ENCODE peak calls at places on chromosome 11, in four cellular contexts. J is IMR-90, L is H1, W is H9. Y is an unnamed sample.
A peak's percentile ranks its signal among the peaks of the same experiment; 100 is the strongest.

GRCh38 chr11:129937592-129938238 is 42.3 kb upstream of the NFRKB start:
- DNase-seq in J (no peak), L (no peak), W (no peak), Y (peak; percentile 55)

GRCh38 chr11:100574894-100575769 is 112.0 kb upstream of the ARHGAP42 start:
- DNase-seq in J (peak; percentile 59), L (no peak), W (no peak), Y (peak; percentile 47)

GRCh38 chr11:64794526-64794925 is 8.5 kb downstream of the MAP4K2 start:
- DNase-seq in J (no peak), L (no peak), W (no peak), Y (no peak)

GRCh38 chr11:46649180-46649738 is 31.9 kb downstream of the ATG13 start:
- DNase-seq in J (peak; percentile 97), L (no peak), W (no peak), Y (peak; percentile 58)

GRCh38 chr11:2185324-2186085 is 13.9 kb upstream of the TH start:
- DNase-seq in J (no peak), L (no peak), W (no peak), Y (no peak)

GRCh38 chr11:5390210-5390609 is 6.6 kb downstream of the OR51M1 start:
- DNase-seq in J (no peak), L (no peak), W (no peak), Y (no peak)

GRCh38 chr11:117045196-117045595 is 53.0 kb downstream of the SIK3 start:
- DNase-seq in J (peak; percentile 61), L (no peak), W (no peak), Y (no peak)

GRCh38 chr11:94602430-94603372 is 35.5 kb downstream of the PIWIL4 start:
- DNase-seq in J (peak; percentile 86), L (no peak), W (no peak), Y (peak; percentile 73)

GRCh38 chr11:72641900-72642814 is 32.1 kb downstream of the PDE2A start:
- DNase-seq in J (no peak), L (no peak), W (peak; percentile 60), Y (no peak)

GRCh38 chr11:45102361-45102809 is 44.1 kb upstream of the PRDM11 start:
- DNase-seq in J (no peak), L (no peak), W (no peak), Y (no peak)

GRCh38 chr11:65489706-65490310 is 9.0 kb upstream of the MALAT1 start:
- DNase-seq in J (no peak), L (no peak), W (peak; percentile 53), Y (peak; percentile 71)

GRCh38 chr11:665062-665706 is 28.1 kb downstream of the DRD4 start:
- DNase-seq in J (no peak), L (no peak), W (no peak), Y (no peak)

GRCh38 chr11:74507582-74507981 is 14.1 kb upstream of the LIPT2 start:
- DNase-seq in J (no peak), L (no peak), W (no peak), Y (no peak)

GRCh38 chr11:44595964-44596381 is 30.5 kb downstream of the CD82 start:
- DNase-seq in J (no peak), L (no peak), W (no peak), Y (no peak)

GRCh38 chr11:2091786-2092463 is 47.3 kb downstream of the IGF2 start:
- DNase-seq in J (no peak), L (no peak), W (no peak), Y (no peak)

GRCh38 chr11:9351956-9352355 is 32.5 kb upstream of the IPO7 start:
- DNase-seq in J (peak; percentile 57), L (no peak), W (no peak), Y (no peak)

GRCh38 chr11:111629499-111629898 is 27.2 kb downstream of the SIK2 start:
- DNase-seq in J (no peak), L (no peak), W (no peak), Y (no peak)

GRCh38 chr11:104564921-104565580 is 333.2 kb downstream of the CASP12 start:
- DNase-seq in J (no peak), L (no peak), W (no peak), Y (no peak)

GRCh38 chr11:80521592-80521991 is 1080.8 kb upstream of the TENM4 start:
- DNase-seq in J (no peak), L (no peak), W (no peak), Y (no peak)

GRCh38 chr11:74926304-74927030 is 22.4 kb downstream of the XRRA1 start:
- DNase-seq in J (peak; percentile 56), L (no peak), W (no peak), Y (no peak)

GRCh38 chr11:119193001-119193400 is 7.7 kb downstream of the NHERF4 start:
- DNase-seq in J (no peak), L (no peak), W (no peak), Y (no peak)

GRCh38 chr11:119196833-119197483 is 9.2 kb upstream of the CBL start:
- DNase-seq in J (peak; percentile 85), L (no peak), W (peak; percentile 73), Y (peak; percentile 88)

GRCh38 chr11:119193626-119194025 is 8.4 kb downstream of the NHERF4 start:
- DNase-seq in J (no peak), L (no peak), W (no peak), Y (no peak)

GRCh38 chr11:119195680-119196079 is 10.4 kb downstream of the NHERF4 start:
- DNase-seq in J (peak; percentile 58), L (peak; percentile 76), W (peak; percentile 96), Y (peak; percentile 95)

DNA sequence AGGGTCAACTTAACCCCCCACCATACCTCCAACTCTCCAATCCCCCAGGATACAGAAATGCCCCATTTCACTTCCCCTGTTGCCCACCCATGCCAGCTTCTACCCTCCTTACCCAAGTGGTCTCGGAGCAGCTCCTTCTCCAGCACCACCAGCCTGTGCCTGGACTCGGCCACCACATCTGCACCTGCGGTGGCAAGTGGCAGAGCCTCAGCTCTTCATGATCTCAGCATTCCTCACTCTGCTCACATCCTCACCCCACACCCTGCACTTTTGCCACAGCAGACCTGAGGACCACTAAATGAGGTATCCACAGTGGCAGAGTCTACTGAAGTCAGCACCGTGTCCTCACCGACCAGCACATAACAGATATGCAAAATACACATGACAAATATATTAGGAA is 9.5 kb downstream of the NHERF4 start:
- DNase-seq in J (no peak), L (no peak), W (no peak), Y (no peak)
- H3K56ac ChIP-seq in J (no peak overlapping the region), L (no peak overlapping the region), W (no peak overlapping the region), Y (no peak overlapping the region)

GRCh38 chr11:61963016-61963281 is 4.5 kb downstream of the FTH1 start:
- DNase-seq in J (peak; percentile 54), L (no peak), W (no peak), Y (peak; percentile 55)
- H3K4me2 ChIP-seq in J (no peak overlapping the region), L (no peak overlapping the region), W (no peak overlapping the region), Y (no peak overlapping the region)

GRCh38 chr11:134170909-134171281 is 52.9 kb downstream of the NCAPD3 start:
- DNase-seq in J (peak; percentile 47), L (no peak), W (no peak), Y (peak; percentile 14)

GRCh38 chr11:134164490-134165370 is 59.0 kb downstream of the NCAPD3 start:
- DNase-seq in J (no peak), L (no peak), W (peak; percentile 77), Y (peak; percentile 75)

GRCh38 chr11:134171951-134172350 is 51.8 kb downstream of the NCAPD3 start:
- DNase-seq in J (no peak), L (no peak), W (no peak), Y (no peak)

GRCh38 chr11:134173296-134173695 is 50.5 kb downstream of the NCAPD3 start:
- DNase-seq in J (no peak), L (no peak), W (no peak), Y (no peak)

GRCh38 chr11:134170177-134170908 is 53.4 kb downstream of the NCAPD3 start:
- DNase-seq in J (no peak), L (no peak), W (no peak), Y (no peak)
- H3K56ac ChIP-seq in J (no peak overlapping the region), L (no peak overlapping the region), W (no peak overlapping the region), Y (no peak overlapping the region)

GRCh38 chr11:106327134-106327533 is 249.7 kb downstream of the AASDHPPT start:
- DNase-seq in J (no peak), L (peak; percentile 29), W (peak; percentile 64), Y (peak; percentile 62)
- H3K4me2 ChIP-seq in J (no peak overlapping the region), L (peak overlapping the region; percentile 20), W (no peak overlapping the region), Y (no peak overlapping the region)

Y was measured in mesendoderm.